ENCODE peak calls at places on chromosomes 13 and 19, in nine cellular contexts. T is psoas muscle, P is upper lobe of right lung, J is breast epithelium, C is thoracic aorta, Z is pancreas, M is tibial nerve, X is ascending aorta, L is left ventricle myocardium inferior. R is an unnamed sample.

GRCh38 chr13:76012091-76012721 is 376.1 kb downstream of the LMO7 start:
- DNase-seq in T (no peak), Z (no peak), L (no peak), P (no peak), M (no peak), J (no peak), C (no peak), X (no peak), R (no peak)

GRCh38 chr13:101408154-101408553 is 8.2 kb downstream of the NALCN start:
- DNase-seq in P (no peak), J (no peak), X (no peak), M (no peak), T (no peak), L (no peak), Z (no peak), C (no peak), R (no peak)

GRCh38 chr13:85970727-85971126 is 171.5 kb upstream of the SLITRK6 start:
- DNase-seq in M (no peak), X (no peak), P (no peak), Z (no peak), J (no peak), L (no peak), T (no peak), C (no peak), R (no peak)

GRCh38 chr19:2507109-2507508 is 31.2 kb downstream of the GADD45B start:
- DNase-seq in Z (peak; percentile 76), C (no peak), P (no peak), T (no peak), M (no peak), X (peak; percentile 75), L (no peak), J (peak; percentile 55), R (no peak)

GRCh38 chr13:41315466-41316047 is 4.5 kb downstream of the NAA16 start:
- DNase-seq in J (no peak), M (no peak), X (no peak), P (no peak), Z (no peak), L (no peak), C (no peak), T (no peak), R (no peak)

GRCh38 chr19:32258167-32258566 is 87.2 kb upstream of the ZNF507 start:
- DNase-seq in T (no peak), P (no peak), L (no peak), J (no peak), Z (no peak), C (no peak), M (no peak), X (no peak), R (no peak)

GRCh38 chr19:3513198-3514140 is 7.4 kb downstream of the FZR1 start:
- DNase-seq in L (no peak), Z (peak; percentile 38), J (no peak), M (no peak), C (no peak), T (no peak), P (no peak), X (no peak), R (peak; percentile 57)

GRCh38 chr19:56141416-56141992 is 417 bp downstream of the ZNF444 start:
- DNase-seq in T (no peak), Z (no peak), P (no peak), L (no peak), C (no peak), M (no peak), X (peak; percentile 69), J (no peak), R (no peak)

GRCh38 chr19:37551123-37551993 is 43.2 kb downstream of the ZNF571 start:
- DNase-seq in M (no peak), C (no peak), T (no peak), P (no peak), J (no peak), Z (no peak), X (no peak), L (peak; percentile 50), R (no peak)

GRCh38 chr13:25753976-25754375 is 297.8 kb downstream of the SHISA2 start:
- DNase-seq in J (no peak), P (no peak), X (no peak), T (no peak), M (no peak), C (no peak), L (no peak), Z (no peak), R (no peak)

GRCh38 chr19:9128171-9128570 is 1.4 kb upstream of the OR7G3 start:
- DNase-seq in J (no peak), X (no peak), Z (no peak), T (no peak), M (no peak), L (no peak), P (no peak), C (no peak), R (no peak)

GRCh38 chr13:112734696-112735547 is 45.1 kb downstream of the ATP11A start:
- DNase-seq in J (no peak), C (no peak), T (no peak), M (no peak), X (no peak), L (no peak), P (peak; percentile 35), Z (no peak), R (no peak)

DNA sequence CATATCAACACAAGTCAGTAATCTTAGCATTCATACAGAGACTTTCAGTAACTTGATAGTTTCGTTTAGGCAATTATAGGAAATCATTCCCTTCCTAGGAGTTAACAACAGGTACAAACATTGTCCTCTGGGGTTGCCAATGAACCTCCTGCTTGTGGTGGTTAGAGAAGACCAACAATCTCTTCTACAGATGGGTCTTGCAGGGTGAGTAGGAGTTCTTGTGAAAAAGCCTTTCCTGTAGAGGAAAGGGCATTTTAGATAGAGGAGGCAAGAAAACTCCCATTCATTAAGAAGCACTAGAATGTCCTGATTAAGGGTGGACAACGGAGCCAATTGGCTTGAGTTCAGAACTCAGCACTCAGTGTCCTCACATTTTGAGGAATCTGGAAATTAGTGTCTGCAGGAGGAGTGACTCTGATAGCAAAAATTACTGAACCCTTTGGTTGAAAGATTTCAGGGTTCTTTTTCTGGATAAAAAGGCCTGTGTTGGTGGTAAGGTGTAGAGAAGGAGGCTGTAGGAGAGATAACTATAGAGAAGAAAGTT is 4.2 kb downstream of the WDFY2 start:
- DNase-seq in P (no peak), Z (no peak), J (no peak), L (no peak), C (no peak), X (no peak), T (no peak), M (no peak), R (no peak)
- H3K4me1 ChIP-seq in P (peaks cover 37% of the 10 kb centered on the region), Z (peaks cover 57% of the 10 kb centered on the region), J (peaks cover 15% of the 10 kb centered on the region), L (peaks cover 69% of the 10 kb centered on the region), C (peaks cover 61% of the 10 kb centered on the region), X (peaks cover 25% of the 10 kb centered on the region), T (peaks cover 20% of the 10 kb centered on the region), M (peaks cover 48% of the 10 kb centered on the region), R (peaks cover 74% of the 10 kb centered on the region)

DNA sequence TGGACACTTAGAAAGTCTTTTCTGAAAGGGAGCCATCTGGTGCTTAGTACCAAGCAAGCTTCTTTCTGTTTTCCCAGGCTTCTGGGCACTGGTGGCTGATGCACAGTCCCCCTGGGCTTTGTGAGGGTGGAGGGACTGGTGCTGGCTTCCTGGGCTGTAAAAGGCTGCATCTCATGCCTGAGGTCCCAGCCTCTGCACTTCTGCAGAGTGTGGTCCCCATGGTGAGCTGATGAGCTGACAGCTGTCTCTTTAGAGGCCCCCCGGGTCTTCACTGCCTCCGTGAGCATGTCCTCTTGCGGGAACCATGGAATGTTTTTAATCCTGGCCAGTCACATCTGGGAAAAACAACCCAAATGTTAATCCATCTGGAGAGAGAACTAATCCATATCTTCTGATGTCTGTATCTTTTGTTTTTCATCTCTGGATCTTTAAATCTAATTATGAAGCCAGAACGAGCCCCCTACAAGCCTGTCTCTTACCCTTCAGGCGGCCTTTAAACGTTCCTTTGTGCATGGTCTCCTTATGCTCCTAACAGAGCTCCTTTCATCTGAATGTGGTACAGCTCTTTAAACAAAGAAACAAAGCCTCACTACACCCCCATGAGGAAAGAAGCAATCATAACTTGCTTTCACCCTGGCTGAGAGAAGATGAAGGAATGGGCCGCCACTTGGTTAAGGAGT is 40.4 kb downstream of the OLFM4 start:
- DNase-seq in T (no peak), C (no peak), Z (no peak), L (no peak), J (no peak), X (no peak), M (peak; percentile 21), P (no peak), R (no peak)
- TF ChIP-seq CTCF in T (no peak), C (no peak), Z (no peak), L (no peak), J (no peak), X (no peak), M (peak; percentile 25), P (no peak), R (no peak)

GRCh38 chr13:79485014-79485441 is 4.1 kb downstream of the NDFIP2 start:
- DNase-seq in M (no peak), X (no peak), T (peak; percentile 14), P (no peak), Z (peak; percentile 19), L (no peak), J (no peak), C (no peak), R (no peak)

GRCh38 chr13:79482271-79482970 is 1.5 kb downstream of the NDFIP2 start:
- DNase-seq in C (no peak), T (no peak), P (no peak), M (no peak), J (no peak), Z (no peak), X (no peak), L (no peak), R (no peak)

GRCh38 chr13:79483302-79483701 is 2.3 kb downstream of the NDFIP2 start:
- DNase-seq in X (no peak), L (no peak), M (no peak), T (no peak), C (no peak), J (no peak), P (no peak), Z (no peak), R (no peak)

GRCh38 chr13:79486433-79487188 is 5.7 kb downstream of the NDFIP2 start:
- DNase-seq in P (no peak), C (no peak), X (no peak), J (no peak), T (no peak), L (no peak), M (no peak), Z (no peak), R (no peak)

DNA sequence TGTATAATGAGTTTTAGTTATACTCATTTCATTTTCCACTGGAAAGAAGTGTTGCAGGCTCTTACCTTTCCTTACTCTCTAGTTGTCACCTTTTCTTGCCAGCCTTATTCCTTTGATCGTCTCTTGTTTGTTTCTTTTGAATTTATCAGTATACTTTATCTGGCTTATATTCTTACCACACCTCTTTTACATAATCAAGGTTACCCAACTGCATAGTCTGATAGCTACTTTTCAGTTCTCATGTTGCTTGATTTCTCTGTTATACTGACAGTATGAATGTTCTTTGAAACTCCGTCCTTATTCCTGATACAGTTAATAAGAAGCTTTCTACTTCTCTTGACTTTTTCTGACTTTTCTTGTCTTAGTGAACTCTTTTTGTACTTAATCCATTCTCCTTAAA is 4.5 kb downstream of the NDFIP2 start:
- DNase-seq in P (no peak), L (no peak), Z (no peak), X (no peak), C (no peak), M (no peak), J (no peak), T (no peak), R (no peak)
- H3K4me1 ChIP-seq in P (peaks cover under 1% of the 10 kb centered on the region), L (peaks cover 58% of the 10 kb centered on the region), Z (peaks cover 45% of the 10 kb centered on the region), X (peaks cover 9% of the 10 kb centered on the region), C (peaks cover 16% of the 10 kb centered on the region), M (peaks cover 12% of the 10 kb centered on the region), J (peaks cover 5% of the 10 kb centered on the region), T (peaks cover 31% of the 10 kb centered on the region), R (peaks cover 67% of the 10 kb centered on the region)

GRCh38 chr19:1340681-1341469 is 42.8 kb upstream of the NDUFS7 start:
- DNase-seq in M (no peak), X (no peak), C (no peak), L (no peak), T (no peak), Z (no peak), J (no peak), P (no peak), R (no peak)

GRCh38 chr19:1343026-1343425 is 40.7 kb upstream of the NDUFS7 start:
- DNase-seq in X (no peak), C (no peak), M (no peak), Z (no peak), P (no peak), T (no peak), L (no peak), J (no peak), R (no peak)
- TF ChIP-seq CTCF in X (no peak), C (no peak), M (no peak), Z (no peak), P (no peak), T (no peak), L (no peak), J (no peak), R (no peak)

R was measured in suprapubic skin.